ENCODE peak calls at places on chromosomes 5 and 9, in eight cellular contexts. Q is germinal center; R is testis; K is CD8-positive, alpha-beta T cell; D is aorta; U is effector memory CD4-positive, alpha-beta T cell; T is stimulated activated CD4-positive, alpha-beta T cell treated with anti-CD3 and anti-CD28 coated beads, Interleukin-12 subunit alpha, Interleukin-12 subunit beta, amount 100 ng/mL, for 24 hours; W is LHCN-M2. C is an unnamed sample.

GRCh38 chr5:64790210-64790609 is 21.5 kb downstream of the CWC27 start:
- DNase-seq in U (no peak), D (no peak), R (no peak), Q (no peak), T (no peak), K (no peak), W (no peak), C (no peak)

GRCh38 chr9:69149321-69149807 is 24.7 kb upstream of the TJP2 start:
- DNase-seq in W (peak), U (no peak), Q (no peak), T (no peak), R (peak), D (no peak), K (no peak), C (no peak)

GRCh38 chr5:128477946-128478345 is 60.1 kb downstream of the FBN2 start:
- DNase-seq in K (no peak), W (no peak), U (no peak), T (no peak), R (no peak), Q (no peak), D (no peak), C (no peak)

GRCh38 chr5:77282337-77283027 is 72.0 kb downstream of the PDE8B start:
- DNase-seq in D (no peak), U (no peak), T (no peak), Q (no peak), R (no peak), W (peak), K (no peak), C (no peak)

GRCh38 chr5:150263801-150264621 is 25.6 kb downstream of the CAMK2A start:
- DNase-seq in K (no peak), U (no peak), Q (no peak), W (peak), R (no peak), T (no peak), D (no peak), C (no peak)

GRCh38 chr9:21993893-21994525 is at the start of gene CDKN2A:
- DNase-seq in W (peak), K (no peak), Q (peak), T (no peak), U (no peak), R (peak), D (peak), C (no peak)

GRCh38 chr5:133017964-133018363 is 8.4 kb downstream of the ZCCHC10 start:
- DNase-seq in D (no peak), Q (no peak), W (no peak), K (no peak), U (no peak), R (no peak), T (no peak), C (no peak)

GRCh38 chr9:123322771-123323481 is 33.1 kb upstream of the CRB2 start:
- DNase-seq in U (peak), W (no peak), R (no peak), Q (peak), K (peak), D (no peak), T (peak), C (no peak)

GRCh38 chr9:76691761-76692313 is 72.4 kb upstream of the PCA3 start:
- DNase-seq in W (peak), D (no peak), T (no peak), U (no peak), R (no peak), K (no peak), Q (no peak), C (no peak)

GRCh38 chr5:136023935-136024645 is 4.7 kb upstream of the TGFBI start:
- DNase-seq in R (no peak), W (peak), U (no peak), Q (no peak), D (no peak), T (no peak), K (no peak), C (no peak)

GRCh38 chr9:107190031-107190935 is 92.8 kb upstream of the RAD23B start:
- DNase-seq in K (no peak), T (no peak), Q (no peak), W (peak), U (no peak), R (no peak), D (no peak), C (no peak)

GRCh38 chr5:39775458-39776365 is 350.9 kb upstream of the DAB2 start:
- DNase-seq in D (no peak), T (no peak), Q (no peak), U (no peak), W (peak), R (no peak), K (no peak), C (no peak)

GRCh38 chr5:154092356-154092755 is 53.6 kb downstream of the MFAP3 start:
- DNase-seq in K (no peak), D (no peak), R (no peak), U (no peak), W (peak), T (no peak), Q (no peak), C (no peak)

GRCh38 chr9:128819716-128820664 is 1.7 kb downstream of the ENDOG start:
- DNase-seq in K (no peak), U (no peak), W (no peak), Q (no peak), R (no peak), D (no peak), T (no peak), C (no peak)

GRCh38 chr9:438961-439768 is 224.5 kb downstream of the DOCK8 start:
- DNase-seq in Q (no peak), R (no peak), U (no peak), K (no peak), T (no peak), D (no peak), W (no peak), C (no peak)

GRCh38 chr5:177357459-177358332 is at the start of gene RGS14:
- DNase-seq in W (no peak), R (no peak), D (no peak), Q (peak), T (peak), U (peak), K (peak), C (peak)

GRCh38 chr9:111897831-111898144 is 1.2 kb downstream of the UGCG start:
- DNase-seq in R (no peak), D (no peak), Q (peak), K (no peak), T (no peak), W (peak), U (no peak), C (no peak)

GRCh38 chr5:2277886-2278285 is 395.2 kb upstream of the IRX4 start:
- DNase-seq in R (no peak), K (no peak), W (no peak), T (no peak), Q (no peak), U (no peak), D (no peak), C (no peak)

GRCh38 chr5:141869514-141869913 is 8.7 kb downstream of the PCDH1 start:
- DNase-seq in U (no peak), K (no peak), T (no peak), R (no peak), Q (no peak), W (no peak), D (peak), C (no peak)

GRCh38 chr9:2299156-2299842 is 284.2 kb downstream of the SMARCA2 start:
- DNase-seq in U (no peak), K (no peak), D (no peak), Q (no peak), T (no peak), W (no peak), R (no peak), C (no peak)

GRCh38 chr9:79687131-79687447 is 115.3 kb downstream of the TLE4 start:
- DNase-seq in D (no peak), T (no peak), R (no peak), K (peak), Q (no peak), U (no peak), W (no peak), C (no peak)

GRCh38 chr5:57650360-57651069 is 167.9 kb upstream of the ACTBL2 start:
- DNase-seq in D (no peak), K (no peak), Q (peak), T (no peak), R (peak), U (no peak), W (peak), C (peak)

GRCh38 chr5:172496671-172497371 is 42.5 kb upstream of the SH3PXD2B start:
- DNase-seq in K (no peak), U (no peak), T (no peak), Q (no peak), R (peak), W (peak), D (peak), C (no peak)

GRCh38 chr9:98345011-98345410 is 89.6 kb upstream of the TBC1D2 start:
- DNase-seq in W (no peak), K (no peak), D (no peak), T (no peak), Q (no peak), R (no peak), U (no peak), C (no peak)

GRCh38 chr5:71887680-71888079 is 168.6 kb downstream of the CARTPT start:
- DNase-seq in T (no peak), W (peak), D (no peak), R (peak), K (no peak), Q (peak), U (no peak), C (peak)

GRCh38 chr5:96093890-96094381 is 132.3 kb upstream of the ELL2 start:
- DNase-seq in W (peak), T (no peak), D (no peak), K (no peak), R (no peak), Q (no peak), U (no peak), C (no peak)

GRCh38 chr9:98964911-98965336 is 21.2 kb downstream of the COL15A1 start:
- DNase-seq in K (no peak), Q (no peak), D (no peak), U (no peak), W (no peak), R (no peak), T (no peak), C (no peak)

GRCh38 chr5:111734013-111734412 is 23.0 kb downstream of the NREP start:
- DNase-seq in T (no peak), Q (no peak), K (no peak), R (no peak), W (peak), D (no peak), U (no peak), C (no peak)

GRCh38 chr9:72203205-72203803 is 54.1 kb downstream of the GDA start:
- DNase-seq in K (no peak), W (peak), D (no peak), R (peak), Q (peak), T (no peak), U (no peak), C (no peak)

GRCh38 chr9:77887660-77888059 is 144.0 kb downstream of the GNAQ start:
- DNase-seq in R (no peak), U (no peak), K (no peak), T (no peak), Q (no peak), D (no peak), W (no peak), C (no peak)